ENCODE peak calls at places on chromosome X, in four cellular contexts. One of them, this sample, is unnamed. For H3K4me1 and H3K9me3, the result is how much of the 10 kb centered on the place peaks cover.

GRCh38 chrX:53236025-53236679 is 11.1 kb upstream of the KDM5C start:
- DNase-seq in ovary: no peak
- DNase-seq in gastrocnemius medialis: no peak
- DNase-seq in K562: no peak
- DNase-seq in this sample: no peak

GRCh38 chrX:136781180-136781797 is 557 bp upstream of the ARHGEF6 start:
- DNase-seq in ovary: no peak
- DNase-seq in gastrocnemius medialis: no peak
- DNase-seq in K562: no peak
- DNase-seq in this sample: peak

GRCh38 chrX:72468607-72469006 is 104.0 kb downstream of the HDAC8 start:
- DNase-seq in ovary: no peak
- DNase-seq in gastrocnemius medialis: no peak
- DNase-seq in K562: no peak
- DNase-seq in this sample: no peak

GRCh38 chrX:2620576-2620975 is 70.5 kb upstream of the CD99 start:
- DNase-seq in ovary: no peak
- DNase-seq in gastrocnemius medialis: no peak
- DNase-seq in K562: no peak
- DNase-seq in this sample: no peak

GRCh38 chrX:1719270-1719669 is 104.4 kb downstream of the ASMT start:
- DNase-seq in ovary: no peak
- DNase-seq in gastrocnemius medialis: no peak
- DNase-seq in K562: no peak
- DNase-seq in this sample: no peak

GRCh38 chrX:66872771-66873170 is 233.9 kb upstream of the EDA2R start:
- DNase-seq in ovary: no peak
- DNase-seq in gastrocnemius medialis: no peak
- DNase-seq in K562: no peak
- DNase-seq in this sample: no peak

GRCh38 chrX:24343719-24344118 is 16.7 kb upstream of the SUPT20HL1 start:
- DNase-seq in ovary: no peak
- DNase-seq in gastrocnemius medialis: no peak
- DNase-seq in K562: no peak
- DNase-seq in this sample: no peak

GRCh38 chrX:68443155-68443868 is 10.0 kb upstream of the OPHN1 start:
- DNase-seq in ovary: no peak
- DNase-seq in gastrocnemius medialis: no peak
- DNase-seq in K562: no peak
- DNase-seq in this sample: no peak

GRCh38 chrX:155027509-155028066 is 944 bp downstream of the FUNDC2 start:
- DNase-seq in ovary: peak
- DNase-seq in gastrocnemius medialis: peak
- DNase-seq in K562: no peak
- DNase-seq in this sample: peak

GRCh38 chrX:100931925-100932285 is 3.2 kb upstream of the XKRX start:
- DNase-seq in ovary: no peak
- DNase-seq in gastrocnemius medialis: no peak
- DNase-seq in K562: no peak
- DNase-seq in this sample: no peak

GRCh38 chrX:155053656-155054055 is 17.3 kb downstream of the CMC4 start:
- DNase-seq in ovary: no peak
- DNase-seq in gastrocnemius medialis: no peak
- DNase-seq in K562: no peak
- DNase-seq in this sample: no peak

GRCh38 chrX:21940356-21940829 is at the start of gene SMS:
- DNase-seq in ovary: peak
- DNase-seq in gastrocnemius medialis: peak
- DNase-seq in K562: peak
- DNase-seq in this sample: peak

GRCh38 chrX:31715675-31716074 is 643.8 kb upstream of the FTHL17 start:
- DNase-seq in ovary: no peak
- DNase-seq in gastrocnemius medialis: no peak
- DNase-seq in K562: no peak
- DNase-seq in this sample: no peak

GRCh38 chrX:37863728-37864127 is 16.4 kb upstream of the DYNLT3 start:
- DNase-seq in ovary: no peak
- DNase-seq in gastrocnemius medialis: no peak
- DNase-seq in K562: no peak
- DNase-seq in this sample: no peak

GRCh38 chrX:1741828-1742394 is 127.1 kb downstream of the ASMT start:
- DNase-seq in ovary: no peak
- DNase-seq in gastrocnemius medialis: no peak
- DNase-seq in K562: no peak
- DNase-seq in this sample: no peak

GRCh38 chrX:134364711-134365110 is 95.3 kb upstream of the HPRT1 start:
- DNase-seq in ovary: no peak
- DNase-seq in gastrocnemius medialis: no peak
- DNase-seq in K562: no peak
- DNase-seq in this sample: no peak

GRCh38 chrX:151633157-151633556 is 62.1 kb upstream of the PRRG3 start:
- DNase-seq in ovary: no peak
- DNase-seq in gastrocnemius medialis: no peak
- DNase-seq in K562: peak
- DNase-seq in this sample: no peak

GRCh38 chrX:66731398-66731797 is 92.5 kb upstream of the EDA2R start:
- DNase-seq in ovary: no peak
- DNase-seq in gastrocnemius medialis: no peak
- DNase-seq in K562: peak
- DNase-seq in this sample: no peak

GRCh38 chrX:103531002-103531401 is 11.7 kb upstream of the RAB40A start:
- DNase-seq in ovary: no peak
- DNase-seq in gastrocnemius medialis: no peak
- DNase-seq in K562: no peak
- DNase-seq in this sample: no peak

GRCh38 chrX:253451-254297 is 27.5 kb upstream of the PLCXD1 start:
- DNase-seq in ovary: no peak
- DNase-seq in gastrocnemius medialis: no peak
- DNase-seq in K562: no peak
- DNase-seq in this sample: no peak

GRCh38 chrX:47358387-47359065 is 11.9 kb upstream of the ZNF157 start:
- DNase-seq in ovary: no peak
- DNase-seq in gastrocnemius medialis: no peak
- DNase-seq in K562: no peak
- DNase-seq in this sample: no peak

GRCh38 chrX:128106630-128107029 is 54.4 kb upstream of the ACTRT1 start:
- DNase-seq in ovary: no peak
- DNase-seq in gastrocnemius medialis: no peak
- DNase-seq in K562: no peak
- DNase-seq in this sample: no peak

GRCh38 chrX:66914082-66914481 is 275.2 kb upstream of the EDA2R start:
- DNase-seq in ovary: no peak
- DNase-seq in gastrocnemius medialis: peak
- DNase-seq in K562: no peak
- DNase-seq in this sample: no peak

GRCh38 chrX:30888526-30889146 is 418 bp downstream of the TAB3 start:
- DNase-seq in ovary: peak
- DNase-seq in gastrocnemius medialis: no peak
- DNase-seq in K562: no peak
- DNase-seq in this sample: no peak

DNA sequence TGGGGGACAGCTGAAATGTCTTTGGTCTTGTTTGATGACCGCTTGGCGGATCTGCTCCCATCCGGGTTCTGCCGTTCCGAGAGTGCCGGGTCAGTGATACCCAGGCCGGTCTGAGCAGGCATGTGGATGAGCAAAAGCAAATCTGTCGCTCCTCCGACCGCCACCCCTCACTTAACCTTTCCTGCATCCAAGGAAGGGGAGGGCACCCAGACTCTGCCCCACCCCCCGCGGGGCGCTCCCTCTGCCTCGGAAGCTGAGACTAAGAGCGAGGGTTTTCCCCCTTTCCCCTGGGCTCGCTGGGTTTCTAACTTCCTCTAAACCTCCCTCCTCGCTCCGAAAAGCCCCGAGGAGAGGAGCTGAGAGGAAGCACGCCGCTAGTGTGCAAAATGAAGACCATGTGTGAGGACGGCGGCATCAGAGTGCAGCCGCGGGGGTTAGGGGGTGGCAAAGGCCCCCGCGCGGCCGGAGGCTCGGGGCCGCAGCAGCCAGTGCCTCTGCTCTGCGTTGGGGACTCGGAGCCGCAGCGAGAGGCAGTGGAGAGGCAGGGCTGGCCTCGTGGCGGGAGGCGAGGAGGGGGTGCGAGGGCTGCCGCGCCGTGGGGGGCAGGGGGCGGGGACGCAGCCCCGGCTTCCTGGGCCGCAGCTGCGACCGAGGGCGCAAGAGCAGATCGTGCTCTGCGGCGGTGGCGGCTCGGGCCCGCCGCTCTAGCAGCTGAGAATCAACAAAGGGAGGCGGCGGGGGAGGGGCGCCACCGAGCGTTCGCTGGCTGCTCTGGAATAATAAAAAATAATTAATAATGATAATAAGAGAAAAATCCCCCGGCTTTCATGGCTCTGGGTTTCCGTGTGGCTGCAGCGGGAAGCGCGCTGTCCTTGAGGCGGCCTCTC is 55.8 kb upstream of the BCOR start:
- DNase-seq in ovary: peak
- DNase-seq in gastrocnemius medialis: no peak
- DNase-seq in K562: peak
- DNase-seq in this sample: peak
- TF ChIP-seq POLR2A in ovary: no peak
- TF ChIP-seq POLR2A in gastrocnemius medialis: no peak
- TF ChIP-seq POLR2A in K562: peak
- TF ChIP-seq POLR2A in this sample: peak

GRCh38 chrX:107677909-107678308 is 49.6 kb downstream of the PRPS1 start:
- DNase-seq in ovary: no peak
- DNase-seq in gastrocnemius medialis: no peak
- DNase-seq in K562: no peak
- DNase-seq in this sample: no peak
- H3K4me1 ChIP-seq in ovary: under half
- H3K4me1 ChIP-seq in gastrocnemius medialis: under half
- H3K4me1 ChIP-seq in K562: under half
- H3K4me1 ChIP-seq in this sample: under half

GRCh38 chrX:131821945-131822622 is 201.0 kb upstream of the STK26 start:
- DNase-seq in ovary: peak
- DNase-seq in gastrocnemius medialis: no peak
- DNase-seq in K562: no peak
- DNase-seq in this sample: peak

GRCh38 chrX:131812847-131813825 is 210.0 kb upstream of the STK26 start:
- DNase-seq in ovary: peak
- DNase-seq in gastrocnemius medialis: no peak
- DNase-seq in K562: peak
- DNase-seq in this sample: peak

GRCh38 chrX:131816551-131817136 is 206.5 kb upstream of the STK26 start:
- DNase-seq in ovary: peak
- DNase-seq in gastrocnemius medialis: peak
- DNase-seq in K562: no peak
- DNase-seq in this sample: peak

DNA sequence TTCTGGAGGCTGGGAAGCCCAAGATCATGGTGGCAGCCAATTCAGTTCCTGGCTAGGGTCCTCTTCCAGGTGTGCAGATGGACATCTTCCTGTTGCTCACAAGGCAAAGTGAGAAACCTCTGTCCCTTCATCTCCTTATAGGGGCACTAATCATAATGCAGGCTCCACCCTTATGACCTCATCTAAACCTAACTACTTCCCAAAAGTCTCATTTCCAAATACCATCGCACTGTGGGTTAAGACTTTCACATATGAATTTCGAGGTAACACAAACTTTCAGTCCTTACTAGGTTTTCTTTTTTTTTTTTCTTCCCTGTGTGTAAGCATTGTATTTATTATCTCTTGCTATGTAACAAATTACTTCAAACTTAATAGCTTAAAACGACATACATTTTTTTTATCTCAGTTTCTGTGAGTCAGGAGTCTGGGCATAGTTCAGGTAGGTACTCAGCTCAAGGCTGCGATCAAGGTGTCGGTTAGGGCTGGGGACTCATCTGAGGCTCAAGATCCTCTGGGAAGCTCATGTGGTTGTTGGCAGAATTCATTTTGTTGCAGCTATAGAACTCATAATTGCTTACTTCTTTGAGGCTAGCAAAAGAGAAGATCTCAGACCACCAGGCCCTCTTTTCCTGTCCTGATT is 204.7 kb upstream of the STK26 start:
- DNase-seq in ovary: no peak
- DNase-seq in gastrocnemius medialis: no peak
- DNase-seq in K562: no peak
- DNase-seq in this sample: no peak
- H3K9me3 ChIP-seq in ovary: under half
- H3K9me3 ChIP-seq in gastrocnemius medialis: under half
- H3K9me3 ChIP-seq in K562: under half
- H3K9me3 ChIP-seq in this sample: under half

GRCh38 chrX:48802089-48802812 is 384 bp downstream of the HDAC6 start:
- DNase-seq in ovary: peak
- DNase-seq in gastrocnemius medialis: peak
- DNase-seq in K562: peak
- DNase-seq in this sample: peak
- TF ChIP-seq POLR2A in ovary: peak
- TF ChIP-seq POLR2A in gastrocnemius medialis: peak
- TF ChIP-seq POLR2A in K562: peak
- TF ChIP-seq POLR2A in this sample: peak

GRCh38 chrX:17411189-17411588 is 36.2 kb downstream of the NHS start:
- DNase-seq in ovary: no peak
- DNase-seq in gastrocnemius medialis: no peak
- DNase-seq in K562: no peak
- DNase-seq in this sample: no peak
- H3K4me1 ChIP-seq in ovary: under half
- H3K4me1 ChIP-seq in gastrocnemius medialis: under half
- H3K4me1 ChIP-seq in K562: under half
- H3K4me1 ChIP-seq in this sample: under half

This sample was measured in adrenal gland.